ENCODE peak calls at places on chromosomes 5 and 9, in four cellular contexts. W, U, L and D are unnamed samples.

GRCh38 chr5:116970318-116970717 is 395.7 kb upstream of the SEMA6A start:
- DNase-seq in W (no peak), U (no peak), L (no peak), D (no peak)

GRCh38 chr5:151600069-151600665 is 9.0 kb upstream of the FAT2 start:
- DNase-seq in W (no peak), U (no peak), L (no peak), D (no peak)

GRCh38 chr5:92328584-92329259 is 945.6 kb upstream of the ARRDC3 start:
- DNase-seq in W (no peak), U (no peak), L (no peak), D (no peak)

GRCh38 chr5:107253246-107253645 is 417.5 kb downstream of the EFNA5 start:
- DNase-seq in W (no peak), U (no peak), L (no peak), D (no peak)

GRCh38 chr5:146042628-146043279 is 62.6 kb downstream of the PLAC8L1 start:
- DNase-seq in W (peak), U (no peak), L (no peak), D (no peak)

GRCh38 chr5:14420136-14420808 is 161.3 kb upstream of the OTULINL start:
- DNase-seq in W (no peak), U (no peak), L (no peak), D (no peak)

GRCh38 chr5:165457854-165458481 is 1952.5 kb downstream of the MAT2B start:
- DNase-seq in W (peak), U (no peak), L (no peak), D (no peak)

GRCh38 chr5:168681556-168682183 is 102.5 kb upstream of the PANK3 start:
- DNase-seq in W (peak), U (peak), L (no peak), D (no peak)

GRCh38 chr5:1448511-1449011 is 3.3 kb upstream of the SLC6A3 start:
- DNase-seq in W (no peak), U (no peak), L (peak), D (peak)

GRCh38 chr5:177983763-177984564 is 12.1 kb downstream of the PROP1 start:
- DNase-seq in W (no peak), U (no peak), L (no peak), D (no peak)
- TF ChIP-seq CTCF in W (no peak), U (no peak), L (no peak), D (no peak)

GRCh38 chr9:116285320-116285719 is 131.7 kb downstream of the PAPPA start:
- DNase-seq in W (no peak), U (no peak), L (no peak), D (no peak)
- TF ChIP-seq CTCF in W (no peak), U (no peak), L (no peak), D (peak)

DNA sequence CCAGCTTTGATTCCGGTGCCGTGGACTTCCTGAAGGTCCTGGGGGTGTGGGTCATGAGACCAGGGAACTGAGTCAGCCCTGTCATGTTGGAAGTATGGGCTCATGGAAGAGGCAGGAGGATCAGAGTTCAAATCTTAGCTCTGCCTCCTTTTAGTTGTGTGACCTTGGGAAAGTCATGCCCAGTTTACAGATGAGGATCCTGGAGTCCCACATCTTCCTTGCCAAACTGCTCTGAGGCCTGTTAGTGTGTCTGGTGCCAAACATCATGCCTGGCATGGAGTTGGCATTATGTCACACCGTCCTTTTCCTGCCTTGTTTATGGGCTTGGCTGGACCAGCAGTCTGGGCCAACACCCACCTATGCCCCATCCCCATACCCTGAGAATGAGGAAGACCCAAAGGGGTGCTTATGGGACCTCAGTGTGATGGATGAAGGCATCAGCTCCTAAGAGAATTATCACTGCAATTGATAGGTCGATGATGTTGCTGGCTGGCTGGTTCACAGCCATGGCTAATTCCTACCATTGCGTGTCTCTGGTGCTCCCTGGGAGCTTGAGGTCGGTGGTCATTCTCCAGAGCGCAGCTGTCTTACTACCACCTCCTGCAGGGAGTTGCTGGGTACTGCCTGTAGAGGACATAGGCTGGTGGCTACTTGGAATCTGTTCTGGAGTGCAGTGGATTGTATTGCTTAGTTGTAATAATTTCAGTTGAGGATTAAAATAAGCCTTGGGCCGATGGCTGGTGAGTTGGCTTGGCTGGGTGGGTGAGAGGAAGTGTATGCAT is 140.5 kb upstream of the PITX1 start:
- DNase-seq in W (no peak), U (no peak), L (no peak), D (no peak)
- TF ChIP-seq CTCF in W (no peak), U (no peak), L (no peak), D (peak)

DNA sequence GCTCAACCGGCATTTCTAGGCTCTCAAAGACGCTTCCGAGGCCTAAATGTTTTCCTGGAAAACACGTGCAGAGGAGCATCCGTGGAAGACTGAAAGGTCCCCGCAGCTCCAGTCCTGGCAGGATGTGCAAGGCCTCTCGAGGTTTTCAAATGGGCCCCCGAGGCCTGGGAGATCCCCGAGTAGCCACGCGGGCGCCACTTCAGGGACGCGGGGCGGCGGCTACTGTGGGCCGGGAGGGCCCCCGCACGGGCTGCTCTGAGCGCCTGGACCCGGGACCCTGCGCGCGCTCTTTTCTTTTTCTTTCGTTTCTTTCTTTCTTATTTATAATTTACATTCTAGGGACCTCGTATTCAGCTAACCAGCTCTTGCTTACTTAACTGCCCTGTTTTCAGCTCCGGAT is 4.3 kb upstream of the IRX2 start:
- DNase-seq in W (no peak), U (peak), L (no peak), D (no peak)
- TF ChIP-seq CTCF in W (no peak), U (no peak), L (no peak), D (no peak)

DNA sequence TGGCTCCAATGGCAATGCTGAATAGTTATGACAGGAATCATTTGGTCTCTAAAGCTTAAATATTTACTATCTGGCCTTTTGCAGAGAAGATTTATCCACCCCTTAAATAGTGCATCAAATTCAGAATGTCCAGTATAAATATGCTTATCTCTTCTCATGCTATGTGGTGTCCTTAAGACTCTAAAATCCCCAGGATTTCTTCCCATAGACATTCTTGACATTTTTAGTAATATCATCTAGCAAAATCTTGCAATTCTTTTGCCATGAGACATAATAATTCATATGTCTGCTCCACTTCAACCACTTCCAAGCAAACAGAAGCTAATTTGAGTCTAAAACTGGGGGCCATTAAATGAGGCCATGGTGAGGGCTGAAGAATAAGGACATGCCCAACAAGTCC is 1923.4 kb upstream of the CDH9 start:
- DNase-seq in W (no peak), U (no peak), L (no peak), D (no peak)
- TF ChIP-seq CTCF in W (no peak), U (no peak), L (no peak), D (no peak)

GRCh38 chr5:139543423-139543991 is 17.6 kb upstream of the UBE2D2 start:
- DNase-seq in W (peak), U (peak), L (peak), D (no peak)
- TF ChIP-seq CTCF in W (peak), U (no peak), L (no peak), D (peak)

DNA sequence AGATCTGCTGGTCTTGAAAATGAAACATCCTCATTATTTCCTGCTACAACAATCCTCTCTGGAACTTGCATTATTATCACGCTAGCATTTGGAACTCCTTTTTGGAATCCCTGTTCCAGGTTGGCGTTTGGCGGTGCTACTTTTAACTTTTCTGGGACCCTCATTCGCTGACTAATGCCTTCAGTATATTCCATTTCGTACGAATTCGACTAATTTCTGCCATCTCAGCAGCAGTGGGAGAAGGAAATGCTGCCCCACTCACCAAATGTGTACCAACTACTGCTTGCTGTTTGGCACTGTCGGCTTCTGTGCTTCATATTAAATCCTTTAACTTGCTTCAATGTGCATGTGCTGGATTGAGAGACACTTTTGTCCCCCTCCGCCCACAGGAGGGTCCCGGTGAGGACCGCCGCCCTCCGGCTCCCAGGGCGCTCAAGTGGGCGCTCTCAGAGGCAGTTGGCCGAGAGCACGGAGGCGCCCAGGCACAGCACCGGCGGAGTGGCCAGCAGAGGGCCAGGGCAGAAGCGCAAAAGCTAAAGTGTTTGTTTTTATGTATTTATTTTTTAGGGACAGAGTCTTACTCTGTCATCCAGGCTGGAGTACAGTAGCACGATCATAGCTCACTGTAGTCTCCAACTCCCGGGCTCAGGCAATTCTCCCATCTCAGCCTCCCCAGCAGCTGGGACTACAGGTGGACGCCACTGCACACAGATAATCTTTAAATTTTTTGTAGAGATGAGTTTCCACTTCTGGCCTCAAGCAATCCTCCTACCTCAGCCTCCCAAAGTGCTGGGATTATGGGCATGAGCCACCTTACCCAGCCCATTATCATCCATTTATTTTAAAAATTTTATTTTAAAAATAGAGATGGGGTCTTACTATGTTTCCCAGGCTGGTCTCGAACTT is 11.9 kb downstream of the PDE6A start:
- DNase-seq in W (no peak), U (no peak), L (peak), D (no peak)
- TF ChIP-seq CTCF in W (peak), U (no peak), L (no peak), D (peak)

GRCh38 chr9:95736891-95737522 is 138.5 kb upstream of the ERCC6L2 start:
- DNase-seq in W (no peak), U (no peak), L (no peak), D (no peak)

GRCh38 chr9:95735701-95736100 is 139.8 kb upstream of the ERCC6L2 start:
- DNase-seq in W (no peak), U (no peak), L (no peak), D (no peak)

GRCh38 chr9:95733687-95734659 is 141.5 kb upstream of the ERCC6L2 start:
- DNase-seq in W (no peak), U (no peak), L (no peak), D (no peak)

GRCh38 chr9:95738438-95738837 is 137.1 kb upstream of the ERCC6L2 start:
- DNase-seq in W (no peak), U (no peak), L (no peak), D (no peak)

GRCh38 chr9:95736370-95736769 is 139.1 kb upstream of the ERCC6L2 start:
- DNase-seq in W (no peak), U (no peak), L (no peak), D (no peak)
- TF ChIP-seq CTCF in W (no peak), U (no peak), L (no peak), D (peak)